ENCODE peak calls at places on chromosomes 6 and 20, in ten cellular contexts. T is SW480; J is lower lobe of right lung; Z is MV-4-11; E is Panc1; W is T-helper 1 cell; B is PC-3; R is T-helper 2 cell; C is keratinocyte; N is activated CD4-positive, CD25-positive, alpha-beta regulatory T cell. G is an unnamed sample.

GRCh38 chr20:4041748-4042411 is 26.5 kb upstream of the RNF24 start:
- DNase-seq in T (peak), J (peak), Z (peak), E (no peak), W (no peak), B (peak), R (no peak), C (no peak), N (no peak), G (no peak)

GRCh38 chr6:140134224-140134623 is 759.8 kb upstream of the CITED2 start:
- DNase-seq in T (no peak), J (no peak), Z (no peak), E (no peak), W (no peak), B (no peak), R (no peak), C (no peak), N (no peak), G (no peak)

GRCh38 chr6:13355043-13355945 is 27.0 kb upstream of the TBC1D7 start:
- DNase-seq in T (peak), J (no peak), Z (peak), E (no peak), W (no peak), B (peak), R (peak), C (peak), N (no peak), G (no peak)

GRCh38 chr6:55825402-55826051 is 49.9 kb downstream of the BMP5 start:
- DNase-seq in T (no peak), J (no peak), Z (no peak), E (peak), W (no peak), B (peak), R (no peak), C (peak), N (no peak), G (no peak)

GRCh38 chr6:145148392-145149175 is 586.7 kb downstream of the EPM2A start:
- DNase-seq in T (peak), J (peak), Z (peak), E (peak), W (no peak), B (peak), R (no peak), C (peak), N (no peak), G (no peak)

GRCh38 chr20:60470366-60470765 is 512.1 kb downstream of the CDH26 start:
- DNase-seq in T (no peak), J (no peak), Z (no peak), E (no peak), W (no peak), B (no peak), R (no peak), C (no peak), N (no peak), G (no peak)

GRCh38 chr6:89797317-89797716 is 22.3 kb downstream of the MDN1 start:
- DNase-seq in T (no peak), J (no peak), Z (no peak), E (no peak), W (no peak), B (no peak), R (no peak), C (no peak), N (no peak), G (no peak)

GRCh38 chr6:100488231-100488630 is 23.5 kb upstream of the SIM1 start:
- DNase-seq in T (no peak), J (no peak), Z (peak), E (no peak), W (no peak), B (no peak), R (no peak), C (no peak), N (no peak), G (no peak)

GRCh38 chr6:159008656-159009288 is 8.8 kb upstream of the RSPH3 start:
- DNase-seq in T (peak), J (no peak), Z (peak), E (peak), W (no peak), B (peak), R (peak), C (no peak), N (no peak), G (no peak)

GRCh38 chr20:47233333-47234188 is 122.9 kb downstream of the ZMYND8 start:
- DNase-seq in T (peak), J (no peak), Z (peak), E (no peak), W (no peak), B (no peak), R (no peak), C (no peak), N (no peak), G (no peak)

GRCh38 chr6:36272234-36272633 is 2.4 kb downstream of the PNPLA1 start:
- DNase-seq in T (no peak), J (no peak), Z (no peak), E (no peak), W (no peak), B (no peak), R (no peak), C (no peak), N (no peak), G (no peak)

GRCh38 chr6:110368268-110368667 is 10.1 kb upstream of the METTL24 start:
- DNase-seq in T (no peak), J (no peak), Z (no peak), E (no peak), W (no peak), B (no peak), R (no peak), C (no peak), N (no peak), G (no peak)

GRCh38 chr6:122385857-122386256 is 13.6 kb upstream of the HSF2 start:
- DNase-seq in T (no peak), J (no peak), Z (no peak), E (no peak), W (no peak), B (no peak), R (no peak), C (no peak), N (no peak), G (no peak)

GRCh38 chr6:126919947-126920346 is 198.5 kb upstream of the RSPO3 start:
- DNase-seq in T (no peak), J (no peak), Z (no peak), E (no peak), W (no peak), B (peak), R (no peak), C (peak), N (no peak), G (no peak)

GRCh38 chr20:58202039-58202438 is 26.4 kb downstream of the ANKRD60 start:
- DNase-seq in T (no peak), J (no peak), Z (no peak), E (no peak), W (no peak), B (peak), R (no peak), C (no peak), N (no peak), G (no peak)

GRCh38 chr6:21914121-21914973 is 320.8 kb downstream of the SOX4 start:
- DNase-seq in T (no peak), J (peak), Z (peak), E (no peak), W (peak), B (no peak), R (peak), C (no peak), N (no peak), G (no peak)

GRCh38 chr20:3105256-3106137 is 21.0 kb upstream of the AVP start:
- DNase-seq in T (no peak), J (no peak), Z (no peak), E (no peak), W (no peak), B (no peak), R (no peak), C (no peak), N (no peak), G (no peak)

GRCh38 chr6:149236584-149236983 is 80.9 kb upstream of the TAB2 start:
- DNase-seq in T (no peak), J (no peak), Z (no peak), E (no peak), W (no peak), B (no peak), R (no peak), C (no peak), N (no peak), G (no peak)

GRCh38 chr6:106281661-106282060 is 43.9 kb downstream of the ATG5 start:
- DNase-seq in T (no peak), J (no peak), Z (no peak), E (no peak), W (no peak), B (peak), R (peak), C (no peak), N (no peak), G (no peak)

GRCh38 chr6:140977425-140977824 is 1155.3 kb upstream of the GJE1 start:
- DNase-seq in T (no peak), J (no peak), Z (no peak), E (no peak), W (no peak), B (no peak), R (no peak), C (no peak), N (no peak), G (no peak)

GRCh38 chr6:26659042-26659359 is 545 bp downstream of the ZNF322 start:
- DNase-seq in T (peak), J (no peak), Z (no peak), E (peak), W (no peak), B (no peak), R (no peak), C (no peak), N (no peak), G (no peak)

GRCh38 chr6:127266178-127266891 is at the start of gene RNF146:
- DNase-seq in T (peak), J (peak), Z (peak), E (peak), W (peak), B (peak), R (peak), C (no peak), N (peak), G (peak)

GRCh38 chr6:75493400-75494064 is at the start of gene FILIP1:
- DNase-seq in T (no peak), J (peak), Z (no peak), E (no peak), W (no peak), B (no peak), R (no peak), C (no peak), N (no peak), G (no peak)

GRCh38 chr6:111478064-111478476 is 4.9 kb downstream of the REV3L start:
- DNase-seq in T (no peak), J (no peak), Z (peak), E (no peak), W (no peak), B (peak), R (no peak), C (no peak), N (no peak), G (no peak)

GRCh38 chr6:170024940-170025339 is 265.9 kb downstream of the DLL1 start:
- DNase-seq in T (no peak), J (no peak), Z (no peak), E (no peak), W (no peak), B (peak), R (no peak), C (no peak), N (no peak), G (no peak)

GRCh38 chr6:138588805-138589434 is 89.6 kb upstream of the NHSL1 start:
- DNase-seq in T (peak), J (no peak), Z (peak), E (peak), W (peak), B (peak), R (peak), C (no peak), N (peak), G (peak)

GRCh38 chr6:32685603-32686002 is 19.1 kb upstream of the HLA-DQB1 start:
- DNase-seq in T (peak), J (no peak), Z (peak), E (no peak), W (peak), B (no peak), R (peak), C (no peak), N (no peak), G (no peak)

GRCh38 chr6:31466466-31466865 is 31.5 kb upstream of the MICB start:
- DNase-seq in T (no peak), J (no peak), Z (no peak), E (no peak), W (no peak), B (no peak), R (no peak), C (no peak), N (no peak), G (no peak)

GRCh38 chr6:154583546-154584188 is 73.2 kb upstream of the CNKSR3 start:
- DNase-seq in T (no peak), J (no peak), Z (no peak), E (no peak), W (no peak), B (no peak), R (no peak), C (no peak), N (no peak), G (no peak)

GRCh38 chr6:80438728-80439127 is 332.3 kb downstream of the BCKDHB start:
- DNase-seq in T (peak), J (no peak), Z (peak), E (no peak), W (no peak), B (peak), R (no peak), C (peak), N (no peak), G (no peak)

GRCh38 chr6:122012576-122012975 is 386.9 kb upstream of the HSF2 start:
- DNase-seq in T (no peak), J (no peak), Z (no peak), E (no peak), W (no peak), B (no peak), R (no peak), C (no peak), N (no peak), G (no peak)

GRCh38 chr20:62355527-62356142 is 11.5 kb downstream of the LAMA5 start:
- DNase-seq in T (peak), J (no peak), Z (no peak), E (no peak), W (no peak), B (peak), R (no peak), C (no peak), N (no peak), G (no peak)

GRCh38 chr6:161101517-161101916 is 109.9 kb downstream of the MAP3K4 start:
- DNase-seq in T (no peak), J (no peak), Z (peak), E (no peak), W (no peak), B (no peak), R (no peak), C (no peak), N (no peak), G (no peak)

GRCh38 chr6:105985816-105986632 is 100.1 kb upstream of the PRDM1 start:
- DNase-seq in T (no peak), J (peak), Z (peak), E (no peak), W (no peak), B (no peak), R (peak), C (no peak), N (no peak), G (no peak)

GRCh38 chr6:156781882-156782631 is 4.9 kb downstream of the ARID1B start:
- DNase-seq in T (peak), J (no peak), Z (no peak), E (no peak), W (no peak), B (no peak), R (no peak), C (no peak), N (no peak), G (no peak)